ENCODE peak calls at places on chromosome 18, in eight cellular contexts. One of them, this sample, is unnamed.

GRCh38 chr18:79798346-79798998 is 734 bp downstream of the KCNG2 start:
- ATAC-seq in memory B cell: no peak
- ATAC-seq in T-helper 17 cell: no peak
- ATAC-seq in omental fat pad: no peak
- ATAC-seq in left ventricle myocardium superior: no peak
- ATAC-seq in pancreas: no peak
- ATAC-seq in right cardiac atrium: no peak
- ATAC-seq in Right ventricle myocardium superior: no peak
- ATAC-seq in this sample: no peak

GRCh38 chr18:63078471-63078870 is 241.1 kb downstream of the BCL2 start:
- ATAC-seq in memory B cell: peak
- ATAC-seq in T-helper 17 cell: no peak
- ATAC-seq in omental fat pad: no peak
- ATAC-seq in left ventricle myocardium superior: no peak
- ATAC-seq in pancreas: no peak
- ATAC-seq in right cardiac atrium: no peak
- ATAC-seq in Right ventricle myocardium superior: no peak
- ATAC-seq in this sample: no peak

GRCh38 chr18:464311-464659 is 36.2 kb downstream of the COLEC12 start:
- ATAC-seq in memory B cell: no peak
- ATAC-seq in T-helper 17 cell: no peak
- ATAC-seq in omental fat pad: no peak
- ATAC-seq in left ventricle myocardium superior: peak
- ATAC-seq in pancreas: peak
- ATAC-seq in right cardiac atrium: peak
- ATAC-seq in Right ventricle myocardium superior: peak
- ATAC-seq in this sample: peak

GRCh38 chr18:63262369-63263335 is 56.9 kb downstream of the BCL2 start:
- ATAC-seq in memory B cell: no peak
- ATAC-seq in T-helper 17 cell: no peak
- ATAC-seq in omental fat pad: peak
- ATAC-seq in left ventricle myocardium superior: peak
- ATAC-seq in pancreas: peak
- ATAC-seq in right cardiac atrium: peak
- ATAC-seq in Right ventricle myocardium superior: peak
- ATAC-seq in this sample: peak

GRCh38 chr18:61272793-61273192 is 60.4 kb upstream of the CDH20 start:
- ATAC-seq in memory B cell: no peak
- ATAC-seq in T-helper 17 cell: no peak
- ATAC-seq in omental fat pad: no peak
- ATAC-seq in left ventricle myocardium superior: no peak
- ATAC-seq in pancreas: no peak
- ATAC-seq in right cardiac atrium: no peak
- ATAC-seq in Right ventricle myocardium superior: no peak
- ATAC-seq in this sample: no peak

GRCh38 chr18:9708882-9709877 is 1.1 kb downstream of the RAB31 start:
- ATAC-seq in memory B cell: peak
- ATAC-seq in T-helper 17 cell: peak
- ATAC-seq in omental fat pad: peak
- ATAC-seq in left ventricle myocardium superior: peak
- ATAC-seq in pancreas: peak
- ATAC-seq in right cardiac atrium: no peak
- ATAC-seq in Right ventricle myocardium superior: peak
- ATAC-seq in this sample: no peak

GRCh38 chr18:10663750-10664149 is 137.9 kb downstream of the NAPG start:
- ATAC-seq in memory B cell: no peak
- ATAC-seq in T-helper 17 cell: no peak
- ATAC-seq in omental fat pad: no peak
- ATAC-seq in left ventricle myocardium superior: no peak
- ATAC-seq in pancreas: no peak
- ATAC-seq in right cardiac atrium: no peak
- ATAC-seq in Right ventricle myocardium superior: no peak
- ATAC-seq in this sample: no peak

GRCh38 chr18:75010725-75011124 is 198.2 kb downstream of the PTGR3 start:
- ATAC-seq in memory B cell: no peak
- ATAC-seq in T-helper 17 cell: no peak
- ATAC-seq in omental fat pad: no peak
- ATAC-seq in left ventricle myocardium superior: no peak
- ATAC-seq in pancreas: no peak
- ATAC-seq in right cardiac atrium: no peak
- ATAC-seq in Right ventricle myocardium superior: no peak
- ATAC-seq in this sample: no peak

GRCh38 chr18:14174706-14175085 is 42.5 kb upstream of the ZNF519 start:
- ATAC-seq in memory B cell: no peak
- ATAC-seq in T-helper 17 cell: no peak
- ATAC-seq in omental fat pad: no peak
- ATAC-seq in left ventricle myocardium superior: no peak
- ATAC-seq in pancreas: no peak
- ATAC-seq in right cardiac atrium: peak
- ATAC-seq in Right ventricle myocardium superior: no peak
- ATAC-seq in this sample: no peak

GRCh38 chr18:28161608-28162599 is 15.0 kb downstream of the CDH2 start:
- ATAC-seq in memory B cell: no peak
- ATAC-seq in T-helper 17 cell: no peak
- ATAC-seq in omental fat pad: no peak
- ATAC-seq in left ventricle myocardium superior: peak
- ATAC-seq in pancreas: no peak
- ATAC-seq in right cardiac atrium: no peak
- ATAC-seq in Right ventricle myocardium superior: peak
- ATAC-seq in this sample: no peak

GRCh38 chr18:48193521-48194251 is 215.5 kb downstream of the ZBTB7C start:
- ATAC-seq in memory B cell: no peak
- ATAC-seq in T-helper 17 cell: no peak
- ATAC-seq in omental fat pad: peak
- ATAC-seq in left ventricle myocardium superior: peak
- ATAC-seq in pancreas: peak
- ATAC-seq in right cardiac atrium: peak
- ATAC-seq in Right ventricle myocardium superior: peak
- ATAC-seq in this sample: peak

GRCh38 chr18:31101148-31102019 is 837 bp downstream of the DSC2 start:
- ATAC-seq in memory B cell: no peak
- ATAC-seq in T-helper 17 cell: no peak
- ATAC-seq in omental fat pad: peak
- ATAC-seq in left ventricle myocardium superior: peak
- ATAC-seq in pancreas: peak
- ATAC-seq in right cardiac atrium: peak
- ATAC-seq in Right ventricle myocardium superior: peak
- ATAC-seq in this sample: peak

GRCh38 chr18:9825571-9826073 is 60.2 kb upstream of the TXNDC2 start:
- ATAC-seq in memory B cell: no peak
- ATAC-seq in T-helper 17 cell: no peak
- ATAC-seq in omental fat pad: peak
- ATAC-seq in left ventricle myocardium superior: peak
- ATAC-seq in pancreas: peak
- ATAC-seq in right cardiac atrium: peak
- ATAC-seq in Right ventricle myocardium superior: peak
- ATAC-seq in this sample: peak

GRCh38 chr18:76816127-76816526 is 6.2 kb upstream of the ZNF236 start:
- ATAC-seq in memory B cell: no peak
- ATAC-seq in T-helper 17 cell: no peak
- ATAC-seq in omental fat pad: no peak
- ATAC-seq in left ventricle myocardium superior: no peak
- ATAC-seq in pancreas: no peak
- ATAC-seq in right cardiac atrium: peak
- ATAC-seq in Right ventricle myocardium superior: no peak
- ATAC-seq in this sample: no peak

GRCh38 chr18:13267517-13267916 is 49.0 kb downstream of the LDLRAD4 start:
- ATAC-seq in memory B cell: no peak
- ATAC-seq in T-helper 17 cell: peak
- ATAC-seq in omental fat pad: no peak
- ATAC-seq in left ventricle myocardium superior: no peak
- ATAC-seq in pancreas: no peak
- ATAC-seq in right cardiac atrium: no peak
- ATAC-seq in Right ventricle myocardium superior: no peak
- ATAC-seq in this sample: no peak

GRCh38 chr18:76139844-76140243 is 355.2 kb downstream of the ZNF516 start:
- ATAC-seq in memory B cell: no peak
- ATAC-seq in T-helper 17 cell: no peak
- ATAC-seq in omental fat pad: no peak
- ATAC-seq in left ventricle myocardium superior: no peak
- ATAC-seq in pancreas: no peak
- ATAC-seq in right cardiac atrium: no peak
- ATAC-seq in Right ventricle myocardium superior: no peak
- ATAC-seq in this sample: peak

GRCh38 chr18:10271481-10271880 is 183.0 kb upstream of the APCDD1 start:
- ATAC-seq in memory B cell: no peak
- ATAC-seq in T-helper 17 cell: no peak
- ATAC-seq in omental fat pad: no peak
- ATAC-seq in left ventricle myocardium superior: no peak
- ATAC-seq in pancreas: no peak
- ATAC-seq in right cardiac atrium: no peak
- ATAC-seq in Right ventricle myocardium superior: no peak
- ATAC-seq in this sample: peak

GRCh38 chr18:23250893-23251656 is 115.8 kb downstream of the CABLES1 start:
- ATAC-seq in memory B cell: no peak
- ATAC-seq in T-helper 17 cell: peak
- ATAC-seq in omental fat pad: peak
- ATAC-seq in left ventricle myocardium superior: no peak
- ATAC-seq in pancreas: peak
- ATAC-seq in right cardiac atrium: peak
- ATAC-seq in Right ventricle myocardium superior: no peak
- ATAC-seq in this sample: peak

GRCh38 chr18:54358495-54358793 is 738 bp downstream of the C18orf54 start:
- ATAC-seq in memory B cell: no peak
- ATAC-seq in T-helper 17 cell: peak
- ATAC-seq in omental fat pad: no peak
- ATAC-seq in left ventricle myocardium superior: peak
- ATAC-seq in pancreas: peak
- ATAC-seq in right cardiac atrium: peak
- ATAC-seq in Right ventricle myocardium superior: peak
- ATAC-seq in this sample: peak

GRCh38 chr18:57921708-57922107 is 118.6 kb upstream of the ATP8B1 start:
- ATAC-seq in memory B cell: no peak
- ATAC-seq in T-helper 17 cell: no peak
- ATAC-seq in omental fat pad: no peak
- ATAC-seq in left ventricle myocardium superior: no peak
- ATAC-seq in pancreas: no peak
- ATAC-seq in right cardiac atrium: no peak
- ATAC-seq in Right ventricle myocardium superior: no peak
- ATAC-seq in this sample: no peak

GRCh38 chr18:79597176-79598045 is 82.2 kb upstream of the CTDP1 start:
- ATAC-seq in memory B cell: no peak
- ATAC-seq in T-helper 17 cell: no peak
- ATAC-seq in omental fat pad: no peak
- ATAC-seq in left ventricle myocardium superior: no peak
- ATAC-seq in pancreas: no peak
- ATAC-seq in right cardiac atrium: peak
- ATAC-seq in Right ventricle myocardium superior: no peak
- ATAC-seq in this sample: no peak

GRCh38 chr18:32049393-32050161 is 31.0 kb downstream of the RNF125 start:
- ATAC-seq in memory B cell: peak
- ATAC-seq in T-helper 17 cell: peak
- ATAC-seq in omental fat pad: peak
- ATAC-seq in left ventricle myocardium superior: peak
- ATAC-seq in pancreas: peak
- ATAC-seq in right cardiac atrium: peak
- ATAC-seq in Right ventricle myocardium superior: peak
- ATAC-seq in this sample: no peak

GRCh38 chr18:75131455-75132000 is 77.4 kb downstream of the PTGR3 start:
- ATAC-seq in memory B cell: no peak
- ATAC-seq in T-helper 17 cell: no peak
- ATAC-seq in omental fat pad: no peak
- ATAC-seq in left ventricle myocardium superior: no peak
- ATAC-seq in pancreas: no peak
- ATAC-seq in right cardiac atrium: no peak
- ATAC-seq in Right ventricle myocardium superior: no peak
- ATAC-seq in this sample: no peak

GRCh38 chr18:57997820-57998219 is 46.2 kb upstream of the NEDD4L start:
- ATAC-seq in memory B cell: no peak
- ATAC-seq in T-helper 17 cell: no peak
- ATAC-seq in omental fat pad: no peak
- ATAC-seq in left ventricle myocardium superior: no peak
- ATAC-seq in pancreas: no peak
- ATAC-seq in right cardiac atrium: no peak
- ATAC-seq in Right ventricle myocardium superior: no peak
- ATAC-seq in this sample: no peak

GRCh38 chr18:75344161-75344560 is 83.3 kb downstream of the SMIM21 start:
- ATAC-seq in memory B cell: no peak
- ATAC-seq in T-helper 17 cell: no peak
- ATAC-seq in omental fat pad: no peak
- ATAC-seq in left ventricle myocardium superior: no peak
- ATAC-seq in pancreas: no peak
- ATAC-seq in right cardiac atrium: no peak
- ATAC-seq in Right ventricle myocardium superior: no peak
- ATAC-seq in this sample: no peak